ENCODE peak calls at places on chromosomes 6 and 20, in nine cellular contexts. D is fibroblast of mammary gland, C is PC-9, O is retinal pigment epithelial cell, E is A549, J is neural progenitor cell, K is mucosa of descending colon, S is GM12865, V is right atrium auricular region. A is an unnamed sample.

GRCh38 chr20:53097371-53097770 is 125.2 kb downstream of the TSHZ2 start:
- DNase-seq in D (no peak), C (no peak), O (no peak), E (no peak), J (no peak), K (no peak), S (no peak), V (no peak), A (no peak)

GRCh38 chr6:36547646-36548400 is 544 bp upstream of the STK38 start:
- DNase-seq in D (no peak), C (no peak), O (no peak), E (no peak), J (no peak), K (no peak), S (no peak), V (no peak), A (no peak)

GRCh38 chr6:9540534-9541126 is 874.2 kb downstream of the TFAP2A start:
- DNase-seq in D (peak; percentile 55), C (peak; percentile 38), O (no peak), E (peak; percentile 49), J (peak; percentile 40), K (no peak), S (peak; percentile 58), V (no peak), A (peak; percentile 80)

GRCh38 chr6:45422541-45423110 is 44.9 kb upstream of the SUPT3H start:
- DNase-seq in D (no peak), C (no peak), O (no peak), E (peak; percentile 25), J (peak; percentile 73), K (peak; percentile 79), S (peak; percentile 52), V (no peak), A (peak; percentile 56)

GRCh38 chr6:107267634-107268033 is 152.3 kb upstream of the BEND3 start:
- DNase-seq in D (no peak), C (no peak), O (no peak), E (no peak), J (no peak), K (no peak), S (no peak), V (no peak), A (no peak)

GRCh38 chr6:156687875-156688549 is 89.2 kb upstream of the ARID1B start:
- DNase-seq in D (peak; percentile 45), C (no peak), O (no peak), E (no peak), J (peak; percentile 56), K (no peak), S (peak; percentile 37), V (no peak), A (peak; percentile 24)

GRCh38 chr20:51661609-51662178 is 106.5 kb downstream of the ATP9A start:
- DNase-seq in D (peak; percentile 82), C (peak; percentile 93), O (peak; percentile 56), E (peak; percentile 76), J (no peak), K (no peak), S (peak; percentile 37), V (no peak), A (peak; percentile 81)

GRCh38 chr20:14127831-14128230 is 132.5 kb downstream of the MACROD2 start:
- DNase-seq in D (no peak), C (no peak), O (no peak), E (no peak), J (no peak), K (no peak), S (no peak), V (no peak), A (no peak)

GRCh38 chr6:17600527-17601388 is 656 bp downstream of the FAM8A1 start:
- DNase-seq in D (peak; percentile 13), C (no peak), O (no peak), E (no peak), J (peak; percentile 78), K (peak; percentile 79), S (peak; percentile 67), V (no peak), A (peak; percentile 33)

GRCh38 chr6:156699017-156699421 is 78.2 kb upstream of the ARID1B start:
- DNase-seq in D (peak; percentile 83), C (peak; percentile 79), O (peak; percentile 50), E (peak; percentile 31), J (no peak), K (no peak), S (peak; percentile 86), V (no peak), A (peak; percentile 96)

GRCh38 chr20:38156888-38157634 is 8.0 kb downstream of the TGM2 start:
- DNase-seq in D (no peak), C (peak; percentile 22), O (no peak), E (no peak), J (no peak), K (no peak), S (no peak), V (no peak), A (no peak)

GRCh38 chr6:45003961-45004360 is 324.2 kb upstream of the RUNX2 start:
- DNase-seq in D (no peak), C (no peak), O (no peak), E (no peak), J (no peak), K (no peak), S (no peak), V (no peak), A (no peak)

GRCh38 chr6:159535629-159536028 is 157.4 kb downstream of the SOD2 start:
- DNase-seq in D (peak; percentile 77), C (no peak), O (no peak), E (no peak), J (no peak), K (no peak), S (no peak), V (no peak), A (no peak)

GRCh38 chr20:62220666-62221568 is 839 bp upstream of the HRH3 start:
- DNase-seq in D (no peak), C (no peak), O (no peak), E (no peak), J (peak; percentile 75), K (no peak), S (no peak), V (no peak), A (no peak)

GRCh38 chr6:42790549-42791181 is 8.8 kb downstream of the BICRAL start:
- DNase-seq in D (no peak), C (no peak), O (no peak), E (no peak), J (peak; percentile 56), K (no peak), S (no peak), V (no peak), A (no peak)

GRCh38 chr20:49747707-49748524 is 34.2 kb upstream of the B4GALT5 start:
- DNase-seq in D (peak; percentile 51), C (no peak), O (no peak), E (peak; percentile 66), J (no peak), K (peak; percentile 71), S (peak; percentile 11), V (peak; percentile 91), A (no peak)

GRCh38 chr6:104325341-104326172 is 534.2 kb downstream of the HACE1 start:
- DNase-seq in D (peak; percentile 52), C (peak; percentile 50), O (no peak), E (peak; percentile 14), J (peak; percentile 24), K (no peak), S (peak; percentile 14), V (no peak), A (peak; percentile 35)

GRCh38 chr6:138869343-138869742 is 73.5 kb downstream of the ECT2L start:
- DNase-seq in D (peak; percentile 5), C (no peak), O (no peak), E (no peak), J (peak; percentile 19), K (no peak), S (no peak), V (peak; percentile 70), A (no peak)

GRCh38 chr6:16764188-16764950 is 3.1 kb upstream of the ATXN1 start:
- DNase-seq in D (peak; percentile 65), C (no peak), O (no peak), E (peak; percentile 59), J (no peak), K (no peak), S (peak; percentile 51), V (no peak), A (peak; percentile 50)

GRCh38 chr6:11230158-11231107 is 2.0 kb downstream of the NEDD9 start:
- DNase-seq in D (no peak), C (no peak), O (no peak), E (peak; percentile 34), J (no peak), K (no peak), S (no peak), V (no peak), A (peak; percentile 51)
- H3K4me3 ChIP-seq in D (peak overlapping the region; percentile 3), C (peak overlapping the region; percentile 81), O (peak overlapping the region; percentile 100), E (peak overlapping the region; percentile 65), J (peak overlapping the region; percentile 67), K (peak overlapping the region; percentile 12), S (peak overlapping the region; percentile 64), V (peak overlapping the region; percentile 70), A (no peak overlapping the region)

DNA sequence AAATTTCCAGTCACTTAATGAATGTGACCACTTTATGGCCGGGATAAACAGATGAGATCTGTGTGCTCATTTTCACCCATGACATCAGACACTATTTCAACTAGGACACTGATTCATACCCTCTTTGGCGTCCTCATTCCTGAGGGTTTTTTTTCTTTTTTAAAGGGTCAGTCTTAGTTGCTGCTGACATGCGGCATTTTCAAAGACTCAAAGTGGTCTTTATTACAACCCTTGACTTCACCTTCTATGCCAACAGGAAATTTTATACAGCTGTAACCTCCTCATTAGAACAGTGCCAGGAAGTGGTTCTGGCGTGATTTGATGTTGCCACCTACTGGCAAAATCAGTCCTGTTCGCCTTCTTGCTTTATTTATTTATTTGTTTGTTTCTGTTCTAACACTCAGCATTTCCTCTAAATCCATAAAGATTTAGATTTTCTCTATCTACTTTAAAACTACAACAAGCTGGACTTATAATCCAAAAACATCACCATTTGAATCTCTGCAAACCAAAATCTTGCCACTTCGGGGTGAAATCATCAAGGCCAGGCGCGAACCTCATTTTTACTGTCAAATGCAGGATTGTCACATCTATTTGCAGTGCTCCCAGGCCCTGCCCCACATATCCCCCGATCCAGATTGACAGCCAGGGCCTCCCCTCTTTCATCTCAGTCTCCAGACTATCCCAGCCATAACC is 77.7 kb downstream of the C6orf118 start:
- DNase-seq in D (peak; percentile 65), C (no peak), O (peak; percentile 24), E (peak; percentile 39), J (peak; percentile 52), K (no peak), S (peak; percentile 27), V (no peak), A (peak; percentile 66)
- TF ChIP-seq CTCF in D (peak; percentile 70), C (peak; percentile 58), O (peak; percentile 73), E (peak; percentile 68), J (peak; percentile 81), K (no peak), S (peak; percentile 28), V (peak; percentile 39), A (peak; percentile 82)

GRCh38 chr6:165468836-165469235 is 159.4 kb upstream of the C6orf118 start:
- DNase-seq in D (no peak), C (no peak), O (no peak), E (no peak), J (no peak), K (no peak), S (no peak), V (no peak), A (no peak)
- H3K4me3 ChIP-seq in D (no peak overlapping the region), C (no peak overlapping the region), O (no peak overlapping the region), E (no peak overlapping the region), J (no peak overlapping the region), K (no peak overlapping the region), S (no peak overlapping the region), V (no peak overlapping the region), A (no peak overlapping the region)

DNA sequence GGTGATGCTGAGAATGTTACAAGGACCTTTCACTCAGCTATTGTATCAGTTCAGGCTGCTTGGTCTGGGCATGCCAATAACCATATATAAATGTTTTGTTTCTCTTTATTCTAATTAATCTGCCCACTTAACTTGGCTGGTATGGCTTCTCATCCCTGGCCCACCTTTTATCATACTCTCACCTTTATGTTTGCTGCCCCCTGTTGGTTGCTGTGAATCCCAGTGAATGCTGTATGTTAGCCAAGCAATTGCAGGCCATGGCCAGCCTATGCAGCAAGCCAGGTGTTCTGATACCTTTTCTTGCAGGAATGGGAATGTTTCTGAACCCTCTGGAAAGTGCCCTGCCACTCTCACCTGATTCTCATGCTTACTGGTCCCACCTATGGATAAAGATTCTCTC is 54.6 kb downstream of the PCSK2 start:
- DNase-seq in D (no peak), C (no peak), O (no peak), E (peak; percentile 44), J (peak; percentile 74), K (no peak), S (peak; percentile 47), V (no peak), A (peak; percentile 13)
- TF ChIP-seq CTCF in D (peak; percentile 15), C (peak; percentile 46), O (peak; percentile 57), E (peak; percentile 46), J (peak; percentile 72), K (no peak), S (peak; percentile 56), V (no peak), A (no peak)

A was measured in epithelial cell of esophagus.